ENCODE peak calls at places on chromosome 4, in four cellular contexts. N is esophagus squamous epithelium, G is adrenal gland, Z is stomach. Q is an unnamed sample. For H3K4me1, the result is how much of the 10 kb centered on the place peaks cover.

GRCh38 chr4:104743141-104743748 is 248.6 kb upstream of the CXXC4 start:
- DNase-seq in Z (no peak), N (no peak), G (no peak), Q (no peak)

GRCh38 chr4:89797117-89797516 is 39.8 kb downstream of the SNCA start:
- DNase-seq in N (no peak), Z (no peak), G (peak), Q (peak)

GRCh38 chr4:111937368-111937767 is 207.9 kb upstream of the FAM241A start:
- DNase-seq in G (no peak), N (no peak), Z (no peak), Q (no peak)

GRCh38 chr4:101706535-101707057 is 83.9 kb upstream of the BANK1 start:
- DNase-seq in N (no peak), Z (no peak), G (no peak), Q (no peak)

GRCh38 chr4:140755811-140756291 is 334 bp downstream of the TBC1D9 start:
- DNase-seq in G (peak), Z (peak), N (no peak), Q (peak)

GRCh38 chr4:118712872-118713271 is 27.7 kb downstream of the METTL14 start:
- DNase-seq in N (no peak), Z (no peak), G (no peak), Q (no peak)

GRCh38 chr4:108219998-108220397 is 51.3 kb upstream of the LEF1 start:
- DNase-seq in G (no peak), N (no peak), Z (no peak), Q (no peak)

GRCh38 chr4:108072300-108072699 is 82.6 kb downstream of the HADH start:
- DNase-seq in N (no peak), G (no peak), Z (no peak), Q (no peak)

GRCh38 chr4:10074767-10075105 is 41.9 kb downstream of the WDR1 start:
- DNase-seq in Z (peak), G (peak), N (no peak), Q (no peak)

DNA sequence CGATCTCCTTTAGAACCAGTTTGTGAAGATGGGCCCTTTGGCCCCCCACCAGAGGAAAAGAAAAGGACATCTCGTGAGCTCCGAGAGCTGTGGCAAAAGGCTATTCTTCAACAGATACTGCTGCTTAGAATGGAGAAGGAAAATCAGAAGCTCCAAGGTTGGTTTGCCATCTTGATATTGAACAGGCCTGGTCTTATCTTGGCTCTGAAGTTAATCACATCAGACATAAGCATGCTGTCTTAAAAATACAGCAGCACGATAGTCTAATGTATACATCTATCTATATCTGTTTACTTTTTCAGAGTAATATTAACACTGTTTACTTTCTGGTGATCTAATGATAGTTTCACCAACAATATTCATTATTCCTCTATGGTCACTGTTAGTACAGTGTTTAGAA is 129.8 kb downstream of the PTTG2 start:
- DNase-seq in G (no peak), Z (no peak), N (no peak), Q (no peak)
- H3K4me1 ChIP-seq in G (under half), Z (under half), N (under half), Q (under half)

GRCh38 chr4:38663021-38663800 is 788 bp upstream of the KLF3 start:
- DNase-seq in G (no peak), Z (peak), N (peak), Q (no peak)
- TF ChIP-seq POLR2A in G (peak), Z (no peak), N (peak), Q (no peak)

DNA sequence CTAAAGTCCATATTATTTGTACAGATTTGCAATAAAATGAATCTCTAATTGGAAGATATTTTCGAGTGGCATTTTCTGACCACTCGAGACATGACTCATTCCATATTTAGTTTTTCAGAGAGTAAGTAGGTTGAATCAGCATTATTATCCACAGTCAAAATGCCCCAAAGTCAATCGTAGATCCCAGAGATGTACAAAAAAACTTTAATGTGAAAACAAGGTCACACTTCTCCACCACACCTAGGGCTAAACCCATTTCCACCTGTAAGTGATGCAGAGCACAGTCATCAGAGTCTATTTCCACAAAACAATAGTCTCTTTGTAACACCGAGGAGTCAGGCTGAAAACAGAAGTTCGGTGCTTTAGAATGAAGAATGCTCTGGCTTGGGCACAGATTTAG is 117.1 kb upstream of the TENM3 start:
- DNase-seq in Z (no peak), N (no peak), G (no peak), Q (no peak)
- H3K4me3 ChIP-seq in Z (no peak), N (no peak), G (no peak), Q (no peak)

GRCh38 chr4:168881754-168882153 is 128.3 kb downstream of the CBR4 start:
- DNase-seq in G (no peak), N (no peak), Z (no peak), Q (no peak)
- H3K4me1 ChIP-seq in G (under half), N (under half), Z (under half), Q (half or more)

GRCh38 chr4:6364146-6364545 is 94.5 kb downstream of the WFS1 start:
- DNase-seq in Z (no peak), N (no peak), G (no peak), Q (no peak)
- TF ChIP-seq POLR2A in Z (no peak), N (no peak), G (no peak), Q (no peak)

GRCh38 chr4:139454111-139454600 is at the start of gene RAB33B:
- DNase-seq in N (no peak), G (no peak), Z (no peak), Q (no peak)

GRCh38 chr4:139450586-139450985 is 3.3 kb upstream of the RAB33B start:
- DNase-seq in Z (no peak), N (no peak), G (no peak), Q (no peak)

GRCh38 chr4:139453371-139454110 is 380 bp upstream of the RAB33B start:
- DNase-seq in N (peak), Z (peak), G (peak), Q (peak)

GRCh38 chr4:139453041-139453370 is 915 bp upstream of the RAB33B start:
- DNase-seq in N (no peak), Z (no peak), G (no peak), Q (no peak)

DNA sequence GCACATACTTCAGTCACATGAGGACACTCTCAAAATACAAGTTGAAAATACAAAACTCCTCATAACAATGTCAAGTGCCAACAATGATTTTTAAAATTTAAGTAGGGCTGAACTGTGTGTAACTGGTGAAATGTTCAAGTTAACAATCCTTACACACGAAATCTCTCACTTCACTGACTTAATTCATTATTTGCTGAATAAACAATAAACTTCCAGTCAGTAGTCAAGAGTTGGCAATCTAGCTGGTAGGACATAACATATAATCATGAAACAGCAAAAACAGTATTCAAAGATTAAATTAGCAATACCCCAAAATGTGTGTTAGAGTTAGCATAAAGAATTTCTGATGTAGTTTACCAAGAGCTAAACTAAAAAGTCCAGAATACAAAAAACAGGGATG is 1.9 kb upstream of the RAB33B start:
- DNase-seq in N (no peak), Z (no peak), G (no peak), Q (no peak)
- H3K4me3 ChIP-seq in N (no peak), Z (no peak), G (no peak), Q (peak)